ENCODE peak calls at places on chromosomes 11 and 22, in five cellular contexts. One of them, this sample, is unnamed.
A peak's percentile ranks its signal among the peaks of the same experiment; 100 is the strongest.

GRCh38 chr11:117473692-117474091 is 146.0 kb downstream of the CEP164 start:
- DNase-seq in GM23248: no peak
- DNase-seq in aorta: no peak
- DNase-seq in gastrocnemius medialis: no peak
- DNase-seq in effector memory CD4-positive, alpha-beta T cell: no peak
- DNase-seq in this sample: no peak

GRCh38 chr22:50039669-50040458 is 18.2 kb downstream of the TTLL8 start:
- DNase-seq in GM23248: no peak
- DNase-seq in aorta: peak; percentile 32
- DNase-seq in gastrocnemius medialis: no peak
- DNase-seq in effector memory CD4-positive, alpha-beta T cell: no peak
- DNase-seq in this sample: no peak

GRCh38 chr11:43903086-43903485 is 22.5 kb downstream of the ALKBH3 start:
- DNase-seq in GM23248: no peak
- DNase-seq in aorta: no peak
- DNase-seq in gastrocnemius medialis: no peak
- DNase-seq in effector memory CD4-positive, alpha-beta T cell: no peak
- DNase-seq in this sample: no peak

GRCh38 chr11:61814242-61814957 is 2.4 kb downstream of the FADS1 start:
- DNase-seq in GM23248: peak; percentile 37
- DNase-seq in aorta: no peak
- DNase-seq in gastrocnemius medialis: no peak
- DNase-seq in effector memory CD4-positive, alpha-beta T cell: no peak
- DNase-seq in this sample: no peak

GRCh38 chr11:65095974-65096806 is at the start of gene VPS51:
- DNase-seq in GM23248: peak; percentile 96
- DNase-seq in aorta: peak; percentile 93
- DNase-seq in gastrocnemius medialis: peak; percentile 88
- DNase-seq in effector memory CD4-positive, alpha-beta T cell: peak; percentile 72
- DNase-seq in this sample: peak; percentile 95

GRCh38 chr11:34565417-34566208 is 52.0 kb upstream of the ELF5 start:
- DNase-seq in GM23248: no peak
- DNase-seq in aorta: no peak
- DNase-seq in gastrocnemius medialis: no peak
- DNase-seq in effector memory CD4-positive, alpha-beta T cell: no peak
- DNase-seq in this sample: no peak

GRCh38 chr22:30423296-30423958 is 2.1 kb upstream of the MTFP1 start:
- DNase-seq in GM23248: peak; percentile 81
- DNase-seq in aorta: peak; percentile 74
- DNase-seq in gastrocnemius medialis: no peak
- DNase-seq in effector memory CD4-positive, alpha-beta T cell: peak; percentile 24
- DNase-seq in this sample: no peak

GRCh38 chr11:35073691-35074382 is 65.1 kb upstream of the CD44 start:
- DNase-seq in GM23248: peak; percentile 70
- DNase-seq in aorta: no peak
- DNase-seq in gastrocnemius medialis: no peak
- DNase-seq in effector memory CD4-positive, alpha-beta T cell: no peak
- DNase-seq in this sample: no peak

GRCh38 chr11:2139691-2140337 is 625 bp upstream of the IGF2 start:
- DNase-seq in GM23248: no peak
- DNase-seq in aorta: no peak
- DNase-seq in gastrocnemius medialis: no peak
- DNase-seq in effector memory CD4-positive, alpha-beta T cell: no peak
- DNase-seq in this sample: no peak

GRCh38 chr22:25045176-25045575 is 92.7 kb downstream of the KIAA1671 start:
- DNase-seq in GM23248: no peak
- DNase-seq in aorta: no peak
- DNase-seq in gastrocnemius medialis: no peak
- DNase-seq in effector memory CD4-positive, alpha-beta T cell: no peak
- DNase-seq in this sample: no peak

GRCh38 chr22:25193548-25193947 is 6.1 kb upstream of the CRYBB3 start:
- DNase-seq in GM23248: peak; percentile 7
- DNase-seq in aorta: no peak
- DNase-seq in gastrocnemius medialis: no peak
- DNase-seq in effector memory CD4-positive, alpha-beta T cell: no peak
- DNase-seq in this sample: no peak

GRCh38 chr11:47399860-47400812 is 8.3 kb upstream of the SLC39A13 start:
- DNase-seq in GM23248: no peak
- DNase-seq in aorta: peak; percentile 53
- DNase-seq in gastrocnemius medialis: no peak
- DNase-seq in effector memory CD4-positive, alpha-beta T cell: peak; percentile 15
- DNase-seq in this sample: no peak

GRCh38 chr11:9150501-9150900 is 59.1 kb upstream of the SCUBE2 start:
- DNase-seq in GM23248: peak; percentile 92
- DNase-seq in aorta: no peak
- DNase-seq in gastrocnemius medialis: no peak
- DNase-seq in effector memory CD4-positive, alpha-beta T cell: no peak
- DNase-seq in this sample: no peak

DNA sequence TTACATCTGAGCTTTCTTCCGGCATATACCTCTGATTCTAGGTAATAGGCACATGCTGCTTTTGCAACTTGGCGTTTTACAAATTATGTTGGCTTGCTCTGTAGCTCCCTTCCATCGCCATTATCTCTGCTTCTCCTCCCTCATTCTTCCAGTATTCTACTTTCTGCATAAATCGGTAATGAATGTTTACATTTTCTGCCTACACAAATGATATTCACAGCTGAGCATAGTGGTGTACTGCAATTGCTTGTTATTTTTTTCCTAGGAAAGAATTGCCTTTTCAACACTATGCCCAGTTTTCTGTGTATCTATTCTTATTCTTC is 18.9 kb downstream of the MED15 start:
- DNase-seq in GM23248: no peak
- DNase-seq in aorta: no peak
- DNase-seq in gastrocnemius medialis: no peak
- DNase-seq in effector memory CD4-positive, alpha-beta T cell: no peak
- DNase-seq in this sample: no peak
- H3K4me1 ChIP-seq in GM23248: peaks cover 68% of the 10 kb centered on the region
- H3K4me1 ChIP-seq in aorta: no peaks in the 10 kb centered on the region
- H3K4me1 ChIP-seq in gastrocnemius medialis: peaks cover 30% of the 10 kb centered on the region
- H3K4me1 ChIP-seq in effector memory CD4-positive, alpha-beta T cell: peaks cover 42% of the 10 kb centered on the region
- H3K4me1 ChIP-seq in this sample: peaks cover 65% of the 10 kb centered on the region

GRCh38 chr11:130418756-130419155 is 9.7 kb downstream of the ADAMTS8 start:
- DNase-seq in GM23248: peak; percentile 42
- DNase-seq in aorta: no peak
- DNase-seq in gastrocnemius medialis: no peak
- DNase-seq in effector memory CD4-positive, alpha-beta T cell: no peak
- DNase-seq in this sample: no peak
- H3K27ac ChIP-seq in GM23248: no peak overlapping the region
- H3K27ac ChIP-seq in aorta: no peak overlapping the region
- H3K27ac ChIP-seq in gastrocnemius medialis: no peak overlapping the region
- H3K27ac ChIP-seq in effector memory CD4-positive, alpha-beta T cell: no peak overlapping the region
- H3K27ac ChIP-seq in this sample: no peak overlapping the region

GRCh38 chr11:12436266-12436665 is 58.9 kb downstream of the PARVA start:
- DNase-seq in GM23248: no peak
- DNase-seq in aorta: no peak
- DNase-seq in gastrocnemius medialis: no peak
- DNase-seq in effector memory CD4-positive, alpha-beta T cell: no peak
- DNase-seq in this sample: no peak

GRCh38 chr11:12432507-12432906 is 55.1 kb downstream of the PARVA start:
- DNase-seq in GM23248: no peak
- DNase-seq in aorta: no peak
- DNase-seq in gastrocnemius medialis: no peak
- DNase-seq in effector memory CD4-positive, alpha-beta T cell: no peak
- DNase-seq in this sample: no peak

GRCh38 chr11:12433571-12434061 is 56.2 kb downstream of the PARVA start:
- DNase-seq in GM23248: peak; percentile 76
- DNase-seq in aorta: peak; percentile 66
- DNase-seq in gastrocnemius medialis: no peak
- DNase-seq in effector memory CD4-positive, alpha-beta T cell: no peak
- DNase-seq in this sample: no peak

GRCh38 chr11:12434255-12434654 is 56.9 kb downstream of the PARVA start:
- DNase-seq in GM23248: peak; percentile 36
- DNase-seq in aorta: no peak
- DNase-seq in gastrocnemius medialis: no peak
- DNase-seq in effector memory CD4-positive, alpha-beta T cell: no peak
- DNase-seq in this sample: no peak

GRCh38 chr11:12435264-12435663 is 57.9 kb downstream of the PARVA start:
- DNase-seq in GM23248: no peak
- DNase-seq in aorta: no peak
- DNase-seq in gastrocnemius medialis: no peak
- DNase-seq in effector memory CD4-positive, alpha-beta T cell: no peak
- DNase-seq in this sample: no peak
- H3K4me3 ChIP-seq in GM23248: no peak overlapping the region
- H3K4me3 ChIP-seq in aorta: no peak overlapping the region
- H3K4me3 ChIP-seq in gastrocnemius medialis: no peak overlapping the region
- H3K4me3 ChIP-seq in effector memory CD4-positive, alpha-beta T cell: no peak overlapping the region
- H3K4me3 ChIP-seq in this sample: no peak overlapping the region

GRCh38 chr11:73321342-73322110 is 13.4 kb downstream of the ARHGEF17 start:
- DNase-seq in GM23248: peak; percentile 61
- DNase-seq in aorta: no peak
- DNase-seq in gastrocnemius medialis: no peak
- DNase-seq in effector memory CD4-positive, alpha-beta T cell: no peak
- DNase-seq in this sample: no peak
- H3K4me1 ChIP-seq in GM23248: peaks cover 60% of the 10 kb centered on the region
- H3K4me1 ChIP-seq in aorta: peaks cover 6% of the 10 kb centered on the region
- H3K4me1 ChIP-seq in gastrocnemius medialis: peaks cover 49% of the 10 kb centered on the region
- H3K4me1 ChIP-seq in effector memory CD4-positive, alpha-beta T cell: no peaks in the 10 kb centered on the region
- H3K4me1 ChIP-seq in this sample: no peaks in the 10 kb centered on the region

GRCh38 chr11:59550842-59551650 is 39.7 kb downstream of the OR4D9 start:
- DNase-seq in GM23248: peak; percentile 89
- DNase-seq in aorta: peak; percentile 84
- DNase-seq in gastrocnemius medialis: peak; percentile 68
- DNase-seq in effector memory CD4-positive, alpha-beta T cell: peak; percentile 68
- DNase-seq in this sample: peak; percentile 87
- H3K27ac ChIP-seq in GM23248: peak overlapping the region; percentile 88
- H3K27ac ChIP-seq in aorta: no peak overlapping the region
- H3K27ac ChIP-seq in gastrocnemius medialis: peak overlapping the region; percentile 84
- H3K27ac ChIP-seq in effector memory CD4-positive, alpha-beta T cell: peak overlapping the region; percentile 43
- H3K27ac ChIP-seq in this sample: peak overlapping the region; percentile 89

DNA sequence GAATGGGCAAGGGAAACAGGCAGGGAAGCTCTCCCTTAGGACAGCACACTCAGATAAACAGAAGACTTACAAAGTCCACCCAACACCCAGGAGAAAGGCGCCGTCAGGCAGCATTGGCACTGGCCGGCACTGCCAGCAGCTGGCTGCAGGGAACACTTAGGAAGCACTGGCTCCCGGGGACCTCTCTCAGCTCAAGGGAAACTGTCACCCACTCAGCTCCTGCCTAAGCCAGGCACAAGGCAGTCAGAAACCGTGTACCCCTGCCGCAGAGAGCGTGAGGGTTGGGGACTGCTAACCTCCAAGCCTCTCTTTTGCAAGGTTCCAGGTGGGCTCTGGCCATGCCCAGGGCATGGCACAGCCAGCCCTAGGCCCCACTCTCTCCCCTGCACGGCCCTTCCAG is 64.7 kb downstream of the DGCR2 start:
- DNase-seq in GM23248: no peak
- DNase-seq in aorta: no peak
- DNase-seq in gastrocnemius medialis: no peak
- DNase-seq in effector memory CD4-positive, alpha-beta T cell: no peak
- DNase-seq in this sample: no peak
- H3K4me3 ChIP-seq in GM23248: no peak overlapping the region
- H3K4me3 ChIP-seq in aorta: no peak overlapping the region
- H3K4me3 ChIP-seq in gastrocnemius medialis: no peak overlapping the region
- H3K4me3 ChIP-seq in effector memory CD4-positive, alpha-beta T cell: no peak overlapping the region
- H3K4me3 ChIP-seq in this sample: no peak overlapping the region

DNA sequence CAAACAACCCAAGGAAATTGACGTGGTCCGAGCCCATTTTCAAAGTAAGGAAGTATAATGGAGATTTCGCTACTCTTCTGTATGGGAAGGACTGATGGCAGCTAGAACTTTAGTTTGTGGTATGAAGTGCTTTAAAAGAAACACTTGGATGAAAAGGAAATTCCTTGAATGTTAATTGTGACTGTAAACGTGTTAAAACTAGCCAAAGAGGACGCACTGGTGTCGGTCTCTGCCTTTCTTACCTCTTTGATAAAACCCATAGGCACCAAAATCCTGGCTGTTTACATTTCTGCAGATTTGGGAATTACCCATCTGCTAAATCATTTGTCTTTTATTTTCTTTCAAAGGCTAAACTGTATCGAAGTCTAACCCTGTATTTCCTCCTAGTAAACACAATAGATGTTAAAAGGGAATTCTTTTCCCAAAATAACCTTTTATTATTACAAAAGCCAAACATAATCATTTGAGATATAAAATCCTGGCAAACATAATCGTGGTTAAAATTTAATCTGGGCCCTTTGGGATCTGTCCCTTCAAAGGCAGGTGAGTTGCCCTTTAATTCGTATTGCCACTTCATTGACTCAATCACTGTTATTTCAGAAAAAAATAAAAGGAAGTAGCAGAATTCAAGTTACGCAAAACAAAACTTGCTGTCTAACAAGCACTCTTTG is 2.4 kb downstream of the RASSF10 start:
- DNase-seq in GM23248: no peak
- DNase-seq in aorta: no peak
- DNase-seq in gastrocnemius medialis: no peak
- DNase-seq in effector memory CD4-positive, alpha-beta T cell: no peak
- DNase-seq in this sample: no peak
- H3K4me1 ChIP-seq in GM23248: no peaks in the 10 kb centered on the region
- H3K4me1 ChIP-seq in aorta: no peaks in the 10 kb centered on the region
- H3K4me1 ChIP-seq in gastrocnemius medialis: peaks cover 16% of the 10 kb centered on the region
- H3K4me1 ChIP-seq in effector memory CD4-positive, alpha-beta T cell: peaks cover 5% of the 10 kb centered on the region
- H3K4me1 ChIP-seq in this sample: no peaks in the 10 kb centered on the region

DNA sequence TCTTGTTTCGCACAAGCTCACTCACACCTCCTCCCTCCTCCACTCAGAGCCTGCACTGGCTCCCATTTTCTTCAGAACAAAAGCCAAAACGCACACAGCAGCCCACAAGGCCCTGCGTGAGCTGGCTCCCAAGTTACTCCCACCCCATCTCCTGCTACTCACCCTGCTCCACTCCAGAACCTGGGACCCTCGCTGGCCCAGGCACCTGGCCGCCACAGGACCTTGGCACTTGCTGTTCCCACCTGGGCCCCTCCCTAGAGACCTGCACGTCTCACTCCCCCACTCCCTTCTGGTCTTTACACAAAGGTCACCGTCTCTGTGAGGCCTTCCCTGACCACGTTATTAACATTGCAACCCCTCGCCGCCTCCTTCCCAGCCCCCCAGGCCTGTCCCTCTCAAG is 945 bp upstream of the MFNG start:
- DNase-seq in GM23248: no peak
- DNase-seq in aorta: no peak
- DNase-seq in gastrocnemius medialis: no peak
- DNase-seq in effector memory CD4-positive, alpha-beta T cell: no peak
- DNase-seq in this sample: no peak
- H3K27ac ChIP-seq in GM23248: no peak overlapping the region
- H3K27ac ChIP-seq in aorta: no peak overlapping the region
- H3K27ac ChIP-seq in gastrocnemius medialis: peak overlapping the region; percentile 57
- H3K27ac ChIP-seq in effector memory CD4-positive, alpha-beta T cell: peak overlapping the region; percentile 84
- H3K27ac ChIP-seq in this sample: no peak overlapping the region